ENCODE peak calls at places on chromosome 4, in four cellular contexts. C is cardiac muscle cell, R is lung, G is BE2C. Q is an unnamed sample.

GRCh38 chr4:82903737-82904136 is 3.2 kb downstream of the THAP9 start:
- DNase-seq in C (no peak), R (no peak), G (no peak), Q (no peak)

GRCh38 chr4:108492816-108493595 is 127.4 kb upstream of the RPL34 start:
- DNase-seq in C (peak; percentile 29), R (no peak), G (peak; percentile 69), Q (no peak)

GRCh38 chr4:81828991-81829390 is 357.3 kb upstream of the RASGEF1B start:
- DNase-seq in C (peak; percentile 4), R (no peak), G (no peak), Q (peak; percentile 39)

GRCh38 chr4:140755811-140756291 is 334 bp downstream of the TBC1D9 start:
- DNase-seq in C (peak; percentile 67), R (peak; percentile 49), G (peak; percentile 84), Q (peak; percentile 38)

GRCh38 chr4:87657525-87657924 is 7.4 kb downstream of the DMP1 start:
- DNase-seq in C (peak; percentile 51), R (no peak), G (no peak), Q (no peak)

GRCh38 chr4:169621754-169622481 is 1.5 kb downstream of the CLCN3 start:
- DNase-seq in C (peak; percentile 62), R (no peak), G (no peak), Q (no peak)

GRCh38 chr4:186687263-186687662 is 36.4 kb downstream of the FAT1 start:
- DNase-seq in C (no peak), R (no peak), G (no peak), Q (no peak)

GRCh38 chr4:137300776-137301175 is 231.5 kb downstream of the PCDH18 start:
- DNase-seq in C (no peak), R (no peak), G (no peak), Q (peak; percentile 39)

GRCh38 chr4:151143162-151143561 is 43.7 kb downstream of the RPS3A start:
- DNase-seq in C (no peak), R (no peak), G (no peak), Q (no peak)

GRCh38 chr4:79913581-79913980 is 159.4 kb downstream of the ANTXR2 start:
- DNase-seq in C (peak; percentile 56), R (no peak), G (no peak), Q (no peak)

GRCh38 chr4:38065181-38065580 is 105.0 kb downstream of the PTTG2 start:
- DNase-seq in C (no peak), R (no peak), G (no peak), Q (no peak)

GRCh38 chr4:56134272-56134671 is 185.5 kb downstream of the CEP135 start:
- DNase-seq in C (peak; percentile 99), R (peak; percentile 32), G (peak; percentile 37), Q (peak; percentile 76)

GRCh38 chr4:76639292-76639691 is 204.3 kb downstream of the SHROOM3 start:
- DNase-seq in C (no peak), R (no peak), G (no peak), Q (peak; percentile 90)

GRCh38 chr4:76622717-76623116 is 187.7 kb downstream of the SHROOM3 start:
- DNase-seq in C (no peak), R (no peak), G (no peak), Q (no peak)

GRCh38 chr4:122783301-122784215 is 43.1 kb upstream of the FGF2 start:
- DNase-seq in C (peak; percentile 94), R (peak; percentile 64), G (no peak), Q (peak; percentile 98)

GRCh38 chr4:170005472-170005871 is 20.7 kb downstream of the MFAP3L start:
- DNase-seq in C (no peak), R (no peak), G (no peak), Q (no peak)

GRCh38 chr4:77072195-77072753 is 3.5 kb downstream of the CCNI start:
- DNase-seq in C (no peak), R (peak; percentile 36), G (no peak), Q (no peak)

GRCh38 chr4:87036713-87037112 is 101.9 kb downstream of the AFF1 start:
- DNase-seq in C (no peak), R (no peak), G (no peak), Q (no peak)

GRCh38 chr4:124713213-124713592 is 671 bp upstream of the ANKRD50 start:
- DNase-seq in C (peak; percentile 89), R (peak; percentile 76), G (peak; percentile 88), Q (peak; percentile 86)

GRCh38 chr4:40912455-40913055 is 162.8 kb downstream of the NSUN7 start:
- DNase-seq in C (peak; percentile 33), R (no peak), G (no peak), Q (no peak)

DNA sequence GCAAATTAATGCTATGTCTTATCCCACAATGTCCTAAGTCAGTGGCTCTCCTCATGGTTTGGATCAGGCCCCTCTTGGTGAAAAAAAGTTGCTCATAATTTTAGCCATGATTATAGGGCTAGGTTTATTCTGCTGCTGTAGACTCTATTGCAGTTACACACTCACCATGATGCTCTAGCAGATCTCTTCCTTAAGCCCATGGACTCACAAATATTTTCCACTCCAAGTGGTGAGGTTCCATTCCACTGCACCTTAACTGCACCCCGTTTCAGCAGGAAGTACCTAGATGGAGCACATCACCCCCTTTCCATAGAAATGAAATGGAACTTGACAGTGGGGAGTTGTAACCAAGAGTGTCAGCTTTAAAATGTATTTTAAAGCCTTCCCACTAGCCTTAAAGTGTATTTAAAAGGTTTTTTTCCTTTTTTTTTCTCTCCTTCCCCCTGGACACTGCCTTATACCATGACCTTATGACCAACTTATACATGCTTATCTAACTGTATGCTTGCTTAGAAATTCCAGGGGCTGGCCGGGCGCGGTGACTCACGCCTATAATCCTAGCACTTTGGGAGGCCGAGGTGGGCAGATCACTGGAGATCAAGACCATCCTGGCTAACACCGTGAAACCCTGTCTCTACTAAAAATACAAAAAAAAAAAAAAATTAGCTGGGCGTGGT is 10.5 kb downstream of the TIGD2 start:
- DNase-seq in C (peak; percentile 27), R (no peak), G (no peak), Q (no peak)
- H3K36me3 ChIP-seq in C (no peaks in the 10 kb centered on the region), R (peaks cover 2% of the 10 kb centered on the region), G (no peaks in the 10 kb centered on the region), Q (no peaks in the 10 kb centered on the region)

DNA sequence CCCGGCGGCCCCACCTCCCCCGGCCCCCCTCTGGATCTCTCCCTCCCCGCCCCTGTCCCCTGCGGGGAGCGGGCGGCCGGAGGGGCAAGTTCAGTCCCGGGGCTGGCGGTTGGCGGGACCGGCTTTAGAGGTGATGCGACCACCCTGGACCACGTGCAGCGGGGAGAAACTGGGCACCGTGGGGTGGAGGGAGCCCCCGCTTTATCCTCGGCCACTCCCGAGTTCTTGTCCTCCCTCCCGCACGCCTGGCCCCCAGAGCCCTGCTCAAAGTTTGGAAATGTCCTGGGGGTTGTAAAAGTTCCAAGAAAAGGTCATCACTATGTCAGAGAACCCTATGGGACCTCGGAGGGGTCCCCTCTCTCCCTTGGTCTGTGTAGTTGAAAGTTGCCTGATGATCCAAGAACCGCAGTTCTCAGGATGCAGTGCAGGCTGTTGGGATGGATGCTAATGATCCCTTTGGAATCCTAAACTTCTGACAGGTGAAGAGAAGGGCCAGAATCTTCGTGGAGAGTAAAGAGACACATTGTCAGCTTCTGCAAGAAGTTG is 411 bp upstream of the VEGFC start:
- DNase-seq in C (no peak), R (no peak), G (no peak), Q (no peak)
- H3K4me3 ChIP-seq in C (peak overlapping the region; percentile 84), R (no peak overlapping the region), G (peak overlapping the region; percentile 4), Q (peak overlapping the region; percentile 2)

DNA sequence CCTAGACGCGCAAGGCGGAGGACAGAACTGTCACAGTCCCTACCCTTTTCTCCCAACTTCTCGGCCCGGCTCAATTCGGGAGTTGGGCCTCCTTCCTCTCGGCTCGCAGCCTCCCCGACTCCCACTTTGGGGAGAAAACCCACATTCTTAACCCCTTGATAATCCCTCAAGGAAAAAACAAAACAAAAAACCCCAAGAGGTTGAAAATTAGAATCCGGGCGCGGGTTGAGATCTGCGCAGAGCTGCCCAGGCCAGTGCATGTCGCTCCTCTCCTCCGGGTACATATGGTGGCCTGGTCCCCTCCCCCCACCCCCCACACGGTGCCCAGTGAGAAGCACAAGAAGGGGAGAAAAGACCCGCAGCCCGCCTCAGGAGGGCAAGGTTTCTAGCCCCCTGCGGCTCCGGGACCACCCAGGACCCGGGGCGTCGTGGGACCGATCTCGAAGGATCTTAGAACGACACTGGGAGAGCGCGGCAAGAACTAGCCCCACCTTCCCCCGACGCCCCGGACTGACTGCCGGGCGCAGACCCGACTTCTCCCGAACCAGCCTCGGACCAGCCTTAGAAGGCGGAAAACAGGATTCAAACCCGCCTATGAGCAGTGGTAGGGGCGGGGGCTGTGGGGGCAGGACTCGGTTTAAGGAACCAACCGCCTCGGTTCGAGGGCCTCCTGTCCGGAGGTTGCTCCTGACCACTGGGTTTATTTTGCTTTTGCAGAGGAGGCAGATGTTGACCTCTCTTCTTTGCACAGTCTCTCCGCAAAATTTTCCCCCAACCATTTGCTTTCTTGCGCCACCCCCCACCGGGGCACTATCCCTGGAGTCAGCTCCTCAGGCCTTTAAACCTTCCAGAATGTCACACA is 2.5 kb upstream of the PDGFRA start:
- DNase-seq in C (peak; percentile 96), R (peak; percentile 41), G (no peak), Q (peak; percentile 97)
- H3K27me3 ChIP-seq in C (no peaks in the 10 kb centered on the region), R (peaks cover 7% of the 10 kb centered on the region), G (peaks cover 32% of the 10 kb centered on the region), Q (no peaks in the 10 kb centered on the region)

GRCh38 chr4:524196-524595 is 25.2 kb downstream of the PIGG start:
- DNase-seq in C (no peak), R (no peak), G (no peak), Q (no peak)
- H3K36me3 ChIP-seq in C (peaks cover 22% of the 10 kb centered on the region), R (peaks cover 52% of the 10 kb centered on the region), G (peaks cover 37% of the 10 kb centered on the region), Q (no peaks in the 10 kb centered on the region)

DNA sequence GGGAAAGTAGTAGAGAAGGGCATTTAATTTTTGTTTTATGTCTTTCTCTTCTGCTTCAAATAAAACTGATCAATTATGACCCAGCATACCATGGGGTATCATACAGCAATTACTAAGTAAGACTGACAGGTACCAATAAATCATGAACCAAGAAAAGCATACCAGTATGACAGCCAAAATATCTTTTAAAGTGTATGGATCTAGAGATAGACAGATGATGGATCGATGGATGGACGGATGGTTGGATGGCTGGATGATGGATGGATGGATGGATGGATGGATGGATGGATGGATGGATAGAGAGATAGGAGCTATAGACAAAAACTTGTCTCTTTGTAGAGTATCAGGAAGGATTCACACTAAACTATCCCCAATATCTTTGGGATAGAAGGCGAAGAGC is 1.4 kb downstream of the DDX60L start:
- DNase-seq in C (no peak), R (no peak), G (no peak), Q (no peak)
- H3K4me3 ChIP-seq in C (no peak overlapping the region), R (no peak overlapping the region), G (no peak overlapping the region), Q (no peak overlapping the region)

GRCh38 chr4:4390046-4390445 is 3.1 kb downstream of the NSG1 start:
- DNase-seq in C (no peak), R (no peak), G (no peak), Q (no peak)
- H3K27me3 ChIP-seq in C (peaks cover 82% of the 10 kb centered on the region), R (peaks cover 43% of the 10 kb centered on the region), G (no peaks in the 10 kb centered on the region), Q (peaks cover 17% of the 10 kb centered on the region)

Q was measured in MG63.